ENCODE peak calls at places on chromosomes 2 and 18, in nine cellular contexts. One of them, this sample, is unnamed.

GRCh38 chr2:64359892-64360657 is 93.9 kb upstream of the LGALSL start:
- DNase-seq in tibial artery: peak; percentile 95
- DNase-seq in PC-3: peak; percentile 99
- DNase-seq in nucleus accumbens: no peak
- DNase-seq in RPMI8226: peak; percentile 67
- DNase-seq in frontal cortex: no peak
- DNase-seq in ELF-1: peak; percentile 63
- DNase-seq in left cardiac atrium: peak; percentile 88
- DNase-seq in stimulated activated CD4-positive, alpha-beta T cell treated with anti-CD3 and anti-CD28 coated beads, TNF-alpha, amount 100 ng/mL, for 4 hours: peak; percentile 15
- DNase-seq in this sample: peak; percentile 53

GRCh38 chr18:2672410-2672809 is 16.9 kb downstream of the SMCHD1 start:
- DNase-seq in tibial artery: no peak
- DNase-seq in PC-3: no peak
- DNase-seq in nucleus accumbens: no peak
- DNase-seq in RPMI8226: no peak
- DNase-seq in frontal cortex: no peak
- DNase-seq in ELF-1: no peak
- DNase-seq in left cardiac atrium: no peak
- DNase-seq in stimulated activated CD4-positive, alpha-beta T cell treated with anti-CD3 and anti-CD28 coated beads, TNF-alpha, amount 100 ng/mL, for 4 hours: no peak
- DNase-seq in this sample: no peak

GRCh38 chr18:77078671-77079070 is 53.9 kb downstream of the MBP start:
- DNase-seq in tibial artery: no peak
- DNase-seq in PC-3: no peak
- DNase-seq in nucleus accumbens: no peak
- DNase-seq in RPMI8226: no peak
- DNase-seq in frontal cortex: no peak
- DNase-seq in ELF-1: no peak
- DNase-seq in left cardiac atrium: no peak
- DNase-seq in stimulated activated CD4-positive, alpha-beta T cell treated with anti-CD3 and anti-CD28 coated beads, TNF-alpha, amount 100 ng/mL, for 4 hours: no peak
- DNase-seq in this sample: no peak

GRCh38 chr2:17747684-17748452 is 5.7 kb downstream of the SMC6 start:
- DNase-seq in tibial artery: no peak
- DNase-seq in PC-3: peak; percentile 64
- DNase-seq in nucleus accumbens: no peak
- DNase-seq in RPMI8226: no peak
- DNase-seq in frontal cortex: no peak
- DNase-seq in ELF-1: no peak
- DNase-seq in left cardiac atrium: no peak
- DNase-seq in stimulated activated CD4-positive, alpha-beta T cell treated with anti-CD3 and anti-CD28 coated beads, TNF-alpha, amount 100 ng/mL, for 4 hours: no peak
- DNase-seq in this sample: no peak

GRCh38 chr2:172046866-172047265 is 38.4 kb upstream of the DLX1 start:
- DNase-seq in tibial artery: no peak
- DNase-seq in PC-3: no peak
- DNase-seq in nucleus accumbens: no peak
- DNase-seq in RPMI8226: no peak
- DNase-seq in frontal cortex: no peak
- DNase-seq in ELF-1: no peak
- DNase-seq in left cardiac atrium: no peak
- DNase-seq in stimulated activated CD4-positive, alpha-beta T cell treated with anti-CD3 and anti-CD28 coated beads, TNF-alpha, amount 100 ng/mL, for 4 hours: no peak
- DNase-seq in this sample: no peak

GRCh38 chr2:11762799-11763461 is 16.5 kb downstream of the LPIN1 start:
- DNase-seq in tibial artery: no peak
- DNase-seq in PC-3: no peak
- DNase-seq in nucleus accumbens: no peak
- DNase-seq in RPMI8226: no peak
- DNase-seq in frontal cortex: no peak
- DNase-seq in ELF-1: no peak
- DNase-seq in left cardiac atrium: no peak
- DNase-seq in stimulated activated CD4-positive, alpha-beta T cell treated with anti-CD3 and anti-CD28 coated beads, TNF-alpha, amount 100 ng/mL, for 4 hours: no peak
- DNase-seq in this sample: no peak

GRCh38 chr2:3449106-3449505 is 69.6 kb downstream of the TRAPPC12 start:
- DNase-seq in tibial artery: no peak
- DNase-seq in PC-3: no peak
- DNase-seq in nucleus accumbens: no peak
- DNase-seq in RPMI8226: no peak
- DNase-seq in frontal cortex: no peak
- DNase-seq in ELF-1: no peak
- DNase-seq in left cardiac atrium: no peak
- DNase-seq in stimulated activated CD4-positive, alpha-beta T cell treated with anti-CD3 and anti-CD28 coated beads, TNF-alpha, amount 100 ng/mL, for 4 hours: no peak
- DNase-seq in this sample: no peak

GRCh38 chr2:152298754-152299153 is 36.2 kb upstream of the FMNL2 start:
- DNase-seq in tibial artery: no peak
- DNase-seq in PC-3: peak; percentile 23
- DNase-seq in nucleus accumbens: no peak
- DNase-seq in RPMI8226: no peak
- DNase-seq in frontal cortex: no peak
- DNase-seq in ELF-1: no peak
- DNase-seq in left cardiac atrium: no peak
- DNase-seq in stimulated activated CD4-positive, alpha-beta T cell treated with anti-CD3 and anti-CD28 coated beads, TNF-alpha, amount 100 ng/mL, for 4 hours: no peak
- DNase-seq in this sample: no peak

GRCh38 chr2:84735383-84735782 is 145.5 kb downstream of the TRABD2A start:
- DNase-seq in tibial artery: no peak
- DNase-seq in PC-3: no peak
- DNase-seq in nucleus accumbens: no peak
- DNase-seq in RPMI8226: no peak
- DNase-seq in frontal cortex: no peak
- DNase-seq in ELF-1: no peak
- DNase-seq in left cardiac atrium: no peak
- DNase-seq in stimulated activated CD4-positive, alpha-beta T cell treated with anti-CD3 and anti-CD28 coated beads, TNF-alpha, amount 100 ng/mL, for 4 hours: no peak
- DNase-seq in this sample: no peak

GRCh38 chr2:83251473-83251872 is 1207.6 kb downstream of the SUCLG1 start:
- DNase-seq in tibial artery: no peak
- DNase-seq in PC-3: no peak
- DNase-seq in nucleus accumbens: no peak
- DNase-seq in RPMI8226: no peak
- DNase-seq in frontal cortex: no peak
- DNase-seq in ELF-1: no peak
- DNase-seq in left cardiac atrium: no peak
- DNase-seq in stimulated activated CD4-positive, alpha-beta T cell treated with anti-CD3 and anti-CD28 coated beads, TNF-alpha, amount 100 ng/mL, for 4 hours: no peak
- DNase-seq in this sample: no peak

GRCh38 chr2:105417789-105418475 is 19.1 kb upstream of the FHL2 start:
- DNase-seq in tibial artery: no peak
- DNase-seq in PC-3: peak; percentile 71
- DNase-seq in nucleus accumbens: no peak
- DNase-seq in RPMI8226: no peak
- DNase-seq in frontal cortex: no peak
- DNase-seq in ELF-1: no peak
- DNase-seq in left cardiac atrium: no peak
- DNase-seq in stimulated activated CD4-positive, alpha-beta T cell treated with anti-CD3 and anti-CD28 coated beads, TNF-alpha, amount 100 ng/mL, for 4 hours: no peak
- DNase-seq in this sample: no peak

This sample was measured in activated naive CD4-positive, alpha-beta T cell treated with anti-CD3 and anti-CD28 coated beads, Interleukin-2, amount 50 U/mL, for 16 hours.